ENCODE peak calls at places on chromosome 2, in nine cellular contexts. H, O, N, Y, A, X, B, I and Q are unnamed samples.
A peak's percentile ranks its signal among the peaks of the same experiment; 100 is the strongest.

GRCh38 chr2:9556121-9556869 is 665 bp upstream of the ADAM17 start:
- DNase-seq in O (no peak), H (no peak), B (peak; percentile 52), A (no peak), Y (no peak), I (no peak), N (no peak), X (peak; percentile 37), Q (no peak)

GRCh38 chr2:189179607-189179979 is at the start of gene COL5A2:
- DNase-seq in X (peak; percentile 78), Y (peak; percentile 67), O (peak; percentile 65), B (no peak), N (no peak), I (no peak), H (peak; percentile 38), A (peak; percentile 82), Q (peak; percentile 63)

GRCh38 chr2:72143441-72144356 is 4.0 kb downstream of the CYP26B1 start:
- DNase-seq in I (no peak), B (no peak), X (no peak), O (peak; percentile 89), N (no peak), H (no peak), A (no peak), Y (peak; percentile 68), Q (peak; percentile 91)

GRCh38 chr2:43465234-43465633 is 130.6 kb downstream of the THADA start:
- DNase-seq in A (no peak), H (no peak), I (no peak), O (no peak), N (no peak), B (no peak), Y (no peak), X (no peak), Q (no peak)

GRCh38 chr2:25920326-25920725 is 42.0 kb upstream of the ASXL2 start:
- DNase-seq in N (no peak), A (peak; percentile 4), H (no peak), O (peak; percentile 85), X (no peak), I (no peak), B (no peak), Y (no peak), Q (no peak)

GRCh38 chr2:21891191-21891590 is 767.4 kb downstream of the TDRD15 start:
- DNase-seq in X (no peak), B (no peak), H (no peak), A (no peak), I (no peak), O (no peak), Y (no peak), N (no peak), Q (no peak)

GRCh38 chr2:238786379-238786778 is 61.5 kb upstream of the TWIST2 start:
- DNase-seq in O (no peak), H (no peak), Y (no peak), B (no peak), A (no peak), I (no peak), N (no peak), X (no peak), Q (peak; percentile 88)

GRCh38 chr2:46193356-46193755 is 103.9 kb upstream of the EPAS1 start:
- DNase-seq in I (no peak), B (peak; percentile 50), X (no peak), N (no peak), Y (no peak), O (no peak), A (no peak), H (peak; percentile 12), Q (no peak)

GRCh38 chr2:102112271-102112670 is 30.3 kb upstream of the IL1R1 start:
- DNase-seq in N (no peak), O (peak; percentile 17), I (no peak), B (no peak), Y (no peak), H (no peak), A (no peak), X (no peak), Q (no peak)

GRCh38 chr2:187985923-187986322 is 305.8 kb upstream of the GULP1 start:
- DNase-seq in X (peak; percentile 9), H (no peak), I (no peak), A (no peak), Y (no peak), O (no peak), B (no peak), N (no peak), Q (no peak)

GRCh38 chr2:188569441-188569840 is 277.8 kb downstream of the GULP1 start:
- DNase-seq in B (peak; percentile 85), X (no peak), Y (no peak), O (no peak), A (peak; percentile 9), N (no peak), H (no peak), I (peak; percentile 14), Q (no peak)

GRCh38 chr2:96262306-96262705 is 3.5 kb downstream of the TMEM127 start:
- DNase-seq in N (no peak), I (no peak), Y (no peak), X (no peak), A (no peak), B (no peak), H (no peak), O (no peak), Q (no peak)

GRCh38 chr2:164906947-164907346 is 48.4 kb downstream of the SLC38A11 start:
- DNase-seq in O (no peak), I (no peak), Y (no peak), B (no peak), N (no peak), H (no peak), X (no peak), A (no peak), Q (no peak)